ENCODE peak calls at places on chromosomes 3 and 15, in six cellular contexts. W is GM23248; I is substantia nigra; H is T-helper 17 cell; J is stimulated activated CD4-positive, alpha-beta T cell treated with anti-CD3 and anti-CD28 coated beads, Interleukin-15, amount 100 ng/mL, for 1 hour; E is MV-4-11. K is an unnamed sample.

GRCh38 chr3:144556392-144556791 is 584.8 kb downstream of the DIPK2A start:
- DNase-seq in W (peak), I (no peak), H (no peak), J (no peak), E (peak), K (no peak)

GRCh38 chr3:156631323-156631722 is 43.1 kb upstream of the TIPARP start:
- DNase-seq in W (peak), I (no peak), H (no peak), J (no peak), E (no peak), K (no peak)

GRCh38 chr3:162719684-162720341 is 1223.2 kb downstream of the OTOL1 start:
- DNase-seq in W (peak), I (no peak), H (no peak), J (no peak), E (no peak), K (no peak)

GRCh38 chr3:114365268-114365667 is 71.4 kb downstream of the TIGIT start:
- DNase-seq in W (no peak), I (no peak), H (no peak), J (no peak), E (no peak), K (no peak)

GRCh38 chr15:38215707-38216106 is 36.9 kb upstream of the SPRED1 start:
- DNase-seq in W (no peak), I (no peak), H (no peak), J (no peak), E (no peak), K (no peak)

GRCh38 chr15:52331490-52332240 is 36.1 kb upstream of the MYO5C start:
- DNase-seq in W (peak), I (no peak), H (no peak), J (no peak), E (peak), K (peak)

GRCh38 chr15:38168472-38169057 is 84.1 kb upstream of the SPRED1 start:
- DNase-seq in W (peak), I (no peak), H (no peak), J (no peak), E (no peak), K (no peak)

GRCh38 chr15:73680545-73680944 is 3.6 kb upstream of the CD276 start:
- DNase-seq in W (no peak), I (no peak), H (no peak), J (no peak), E (no peak), K (no peak)

GRCh38 chr3:64214697-64215018 is 10.6 kb downstream of the PRICKLE2 start:
- DNase-seq in W (peak), I (no peak), H (no peak), J (no peak), E (no peak), K (no peak)

GRCh38 chr15:48493084-48493762 is 152.3 kb downstream of the FBN1 start:
- DNase-seq in W (peak), I (no peak), H (no peak), J (no peak), E (no peak), K (no peak)

GRCh38 chr15:36400936-36401585 is 178.4 kb upstream of the CDIN1 start:
- DNase-seq in W (no peak), I (no peak), H (no peak), J (no peak), E (no peak), K (no peak)

GRCh38 chr3:193946945-193947344 is 189.0 kb upstream of the HES1 start:
- DNase-seq in W (no peak), I (no peak), H (no peak), J (no peak), E (no peak), K (no peak)